ENCODE peak calls at places on chromosomes 11 and 22, in eight cellular contexts. One of them, this sample, is unnamed.
A peak's percentile ranks its signal among the peaks of the same experiment; 100 is the strongest.

GRCh38 chr11:113885897-113886296 is 10.5 kb upstream of the USP28 start:
- DNase-seq in CD8-positive, alpha-beta T cell: no peak
- DNase-seq in GM06990: no peak
- DNase-seq in fibroblast of lung: no peak
- DNase-seq in cardiac muscle cell: no peak
- DNase-seq in transverse colon: no peak
- DNase-seq in BE2C: no peak
- DNase-seq in PC-3: peak; percentile 58
- DNase-seq in this sample: no peak

GRCh38 chr22:28246392-28246791 is 327.3 kb upstream of the PITPNB start:
- DNase-seq in CD8-positive, alpha-beta T cell: no peak
- DNase-seq in GM06990: no peak
- DNase-seq in fibroblast of lung: peak; percentile 97
- DNase-seq in cardiac muscle cell: no peak
- DNase-seq in transverse colon: no peak
- DNase-seq in BE2C: no peak
- DNase-seq in PC-3: no peak
- DNase-seq in this sample: no peak

GRCh38 chr11:36296925-36297604 is 977 bp downstream of the PRR5L start:
- DNase-seq in CD8-positive, alpha-beta T cell: no peak
- DNase-seq in GM06990: no peak
- DNase-seq in fibroblast of lung: peak; percentile 22
- DNase-seq in cardiac muscle cell: no peak
- DNase-seq in transverse colon: peak; percentile 67
- DNase-seq in BE2C: no peak
- DNase-seq in PC-3: no peak
- DNase-seq in this sample: no peak

GRCh38 chr11:72750086-72750485 is 2.1 kb downstream of the ARAP1 start:
- DNase-seq in CD8-positive, alpha-beta T cell: no peak
- DNase-seq in GM06990: no peak
- DNase-seq in fibroblast of lung: no peak
- DNase-seq in cardiac muscle cell: no peak
- DNase-seq in transverse colon: no peak
- DNase-seq in BE2C: no peak
- DNase-seq in PC-3: no peak
- DNase-seq in this sample: no peak

GRCh38 chr11:26084313-26084712 is 247.6 kb upstream of the ANO3 start:
- DNase-seq in CD8-positive, alpha-beta T cell: no peak
- DNase-seq in GM06990: no peak
- DNase-seq in fibroblast of lung: no peak
- DNase-seq in cardiac muscle cell: no peak
- DNase-seq in transverse colon: no peak
- DNase-seq in BE2C: no peak
- DNase-seq in PC-3: no peak
- DNase-seq in this sample: no peak

GRCh38 chr11:19458721-19459120 is 218.0 kb upstream of the E2F8 start:
- DNase-seq in CD8-positive, alpha-beta T cell: no peak
- DNase-seq in GM06990: no peak
- DNase-seq in fibroblast of lung: no peak
- DNase-seq in cardiac muscle cell: no peak
- DNase-seq in transverse colon: no peak
- DNase-seq in BE2C: no peak
- DNase-seq in PC-3: no peak
- DNase-seq in this sample: no peak

GRCh38 chr22:48504519-48505140 is 1323.0 kb downstream of the BRD1 start:
- DNase-seq in CD8-positive, alpha-beta T cell: no peak
- DNase-seq in GM06990: no peak
- DNase-seq in fibroblast of lung: no peak
- DNase-seq in cardiac muscle cell: no peak
- DNase-seq in transverse colon: no peak
- DNase-seq in BE2C: no peak
- DNase-seq in PC-3: no peak
- DNase-seq in this sample: no peak

GRCh38 chr11:112728716-112729115 is 232.5 kb upstream of the NCAM1 start:
- DNase-seq in CD8-positive, alpha-beta T cell: no peak
- DNase-seq in GM06990: no peak
- DNase-seq in fibroblast of lung: no peak
- DNase-seq in cardiac muscle cell: no peak
- DNase-seq in transverse colon: no peak
- DNase-seq in BE2C: no peak
- DNase-seq in PC-3: no peak
- DNase-seq in this sample: no peak

GRCh38 chr11:86292912-86293606 is 9.0 kb upstream of the HIKESHI start:
- DNase-seq in CD8-positive, alpha-beta T cell: no peak
- DNase-seq in GM06990: peak; percentile 54
- DNase-seq in fibroblast of lung: no peak
- DNase-seq in cardiac muscle cell: no peak
- DNase-seq in transverse colon: no peak
- DNase-seq in BE2C: no peak
- DNase-seq in PC-3: no peak
- DNase-seq in this sample: no peak

GRCh38 chr11:131696584-131697120 is 326.2 kb downstream of the NTM start:
- DNase-seq in CD8-positive, alpha-beta T cell: no peak
- DNase-seq in GM06990: no peak
- DNase-seq in fibroblast of lung: peak; percentile 19
- DNase-seq in cardiac muscle cell: no peak
- DNase-seq in transverse colon: no peak
- DNase-seq in BE2C: no peak
- DNase-seq in PC-3: no peak
- DNase-seq in this sample: no peak

GRCh38 chr11:131692961-131693360 is 322.5 kb downstream of the NTM start:
- DNase-seq in CD8-positive, alpha-beta T cell: no peak
- DNase-seq in GM06990: no peak
- DNase-seq in fibroblast of lung: no peak
- DNase-seq in cardiac muscle cell: no peak
- DNase-seq in transverse colon: no peak
- DNase-seq in BE2C: no peak
- DNase-seq in PC-3: no peak
- DNase-seq in this sample: no peak

GRCh38 chr11:131693756-131694155 is 323.3 kb downstream of the NTM start:
- DNase-seq in CD8-positive, alpha-beta T cell: no peak
- DNase-seq in GM06990: no peak
- DNase-seq in fibroblast of lung: no peak
- DNase-seq in cardiac muscle cell: no peak
- DNase-seq in transverse colon: no peak
- DNase-seq in BE2C: no peak
- DNase-seq in PC-3: peak; percentile 4
- DNase-seq in this sample: no peak

GRCh38 chr11:131695889-131696429 is 325.5 kb downstream of the NTM start:
- DNase-seq in CD8-positive, alpha-beta T cell: no peak
- DNase-seq in GM06990: no peak
- DNase-seq in fibroblast of lung: peak; percentile 3
- DNase-seq in cardiac muscle cell: no peak
- DNase-seq in transverse colon: no peak
- DNase-seq in BE2C: no peak
- DNase-seq in PC-3: no peak
- DNase-seq in this sample: no peak

DNA sequence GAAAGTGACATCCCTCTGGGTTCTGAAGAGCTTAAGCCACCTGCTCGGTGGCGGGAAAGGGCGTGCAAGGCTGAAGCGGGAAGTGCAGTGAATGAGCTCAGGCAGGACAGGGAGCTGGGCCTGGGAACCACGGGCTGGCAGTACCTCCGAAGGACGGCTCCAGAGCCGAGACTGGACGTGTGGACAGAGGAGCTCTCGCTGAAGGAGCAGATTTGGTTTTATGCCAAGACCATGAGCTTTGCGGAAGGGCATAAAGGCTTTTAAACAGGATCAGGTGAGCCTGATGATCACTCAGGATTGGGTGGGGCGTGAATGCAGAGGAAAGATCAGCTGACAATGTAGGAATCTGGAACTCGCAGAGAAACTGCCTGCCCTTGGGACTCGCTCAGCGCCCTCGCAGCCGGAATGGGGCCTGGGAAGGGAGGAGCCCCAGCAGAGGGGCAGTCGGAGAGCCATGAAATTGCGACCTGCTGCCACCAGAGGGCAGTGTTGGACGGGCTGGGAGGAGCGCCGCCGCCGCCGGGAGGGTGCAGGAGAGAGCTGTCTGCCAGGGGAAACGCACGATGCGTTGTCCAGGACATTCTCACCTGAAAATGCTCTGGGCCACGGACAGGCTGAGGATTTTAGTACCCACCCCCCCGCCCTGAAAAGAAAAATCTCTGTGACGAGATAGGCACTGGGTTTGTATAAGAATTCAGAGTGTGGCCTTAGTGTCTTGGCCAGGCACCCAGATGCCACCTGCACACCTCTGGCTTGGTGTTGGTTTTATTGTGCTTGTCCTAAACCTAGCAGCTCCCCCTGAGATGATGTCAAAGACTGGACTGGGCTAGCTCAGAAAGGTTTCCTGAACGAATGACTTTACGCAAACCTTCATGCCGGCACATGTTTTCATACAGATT is 324.4 kb downstream of the NTM start:
- DNase-seq in CD8-positive, alpha-beta T cell: no peak
- DNase-seq in GM06990: no peak
- DNase-seq in fibroblast of lung: peak; percentile 64
- DNase-seq in cardiac muscle cell: peak; percentile 88
- DNase-seq in transverse colon: peak; percentile 78
- DNase-seq in BE2C: peak; percentile 73
- DNase-seq in PC-3: peak; percentile 81
- DNase-seq in this sample: peak; percentile 84
- H3K36me3 ChIP-seq in CD8-positive, alpha-beta T cell: no peaks in the 10 kb centered on the region
- H3K36me3 ChIP-seq in GM06990: no peaks in the 10 kb centered on the region
- H3K36me3 ChIP-seq in fibroblast of lung: no peaks in the 10 kb centered on the region
- H3K36me3 ChIP-seq in cardiac muscle cell: no peaks in the 10 kb centered on the region
- H3K36me3 ChIP-seq in transverse colon: no peaks in the 10 kb centered on the region
- H3K36me3 ChIP-seq in BE2C: no peaks in the 10 kb centered on the region
- H3K36me3 ChIP-seq in PC-3: no peaks in the 10 kb centered on the region
- H3K36me3 ChIP-seq in this sample: no peaks in the 10 kb centered on the region

GRCh38 chr22:50341977-50342650 is 1.0 kb upstream of the PPP6R2 start:
- DNase-seq in CD8-positive, alpha-beta T cell: peak; percentile 92
- DNase-seq in GM06990: peak; percentile 70
- DNase-seq in fibroblast of lung: peak; percentile 68
- DNase-seq in cardiac muscle cell: peak; percentile 94
- DNase-seq in transverse colon: peak; percentile 92
- DNase-seq in BE2C: peak; percentile 95
- DNase-seq in PC-3: peak; percentile 89
- DNase-seq in this sample: peak; percentile 93

GRCh38 chr22:50342651-50343540 is at the start of gene PPP6R2:
- DNase-seq in CD8-positive, alpha-beta T cell: peak; percentile 95
- DNase-seq in GM06990: peak; percentile 80
- DNase-seq in fibroblast of lung: peak; percentile 60
- DNase-seq in cardiac muscle cell: peak; percentile 87
- DNase-seq in transverse colon: peak; percentile 88
- DNase-seq in BE2C: peak; percentile 90
- DNase-seq in PC-3: peak; percentile 64
- DNase-seq in this sample: peak; percentile 71

GRCh38 chr22:50340157-50340879 is 2.8 kb upstream of the PPP6R2 start:
- DNase-seq in CD8-positive, alpha-beta T cell: no peak
- DNase-seq in GM06990: peak; percentile 51
- DNase-seq in fibroblast of lung: peak; percentile 35
- DNase-seq in cardiac muscle cell: peak; percentile 48
- DNase-seq in transverse colon: no peak
- DNase-seq in BE2C: peak; percentile 55
- DNase-seq in PC-3: no peak
- DNase-seq in this sample: peak; percentile 36

GRCh38 chr22:50346415-50346945 is 3.4 kb downstream of the PPP6R2 start:
- DNase-seq in CD8-positive, alpha-beta T cell: no peak
- DNase-seq in GM06990: no peak
- DNase-seq in fibroblast of lung: no peak
- DNase-seq in cardiac muscle cell: no peak
- DNase-seq in transverse colon: no peak
- DNase-seq in BE2C: no peak
- DNase-seq in PC-3: no peak
- DNase-seq in this sample: no peak

GRCh38 chr22:50343541-50343935 is 411 bp downstream of the PPP6R2 start:
- DNase-seq in CD8-positive, alpha-beta T cell: no peak
- DNase-seq in GM06990: no peak
- DNase-seq in fibroblast of lung: no peak
- DNase-seq in cardiac muscle cell: no peak
- DNase-seq in transverse colon: no peak
- DNase-seq in BE2C: no peak
- DNase-seq in PC-3: no peak
- DNase-seq in this sample: no peak
- H3K4me3 ChIP-seq in CD8-positive, alpha-beta T cell: peak overlapping the region; percentile 59
- H3K4me3 ChIP-seq in GM06990: peak overlapping the region; percentile 85
- H3K4me3 ChIP-seq in fibroblast of lung: peak overlapping the region; percentile 73
- H3K4me3 ChIP-seq in cardiac muscle cell: peak overlapping the region; percentile 99
- H3K4me3 ChIP-seq in transverse colon: peak overlapping the region; percentile 97
- H3K4me3 ChIP-seq in BE2C: peak overlapping the region; percentile 75
- H3K4me3 ChIP-seq in PC-3: peak overlapping the region; percentile 80
- H3K4me3 ChIP-seq in this sample: peak overlapping the region; percentile 61

GRCh38 chr22:37267128-37267587 is 15.2 kb upstream of the CYTH4 start:
- DNase-seq in CD8-positive, alpha-beta T cell: peak; percentile 86
- DNase-seq in GM06990: peak; percentile 80
- DNase-seq in fibroblast of lung: no peak
- DNase-seq in cardiac muscle cell: peak; percentile 74
- DNase-seq in transverse colon: peak; percentile 55
- DNase-seq in BE2C: peak; percentile 76
- DNase-seq in PC-3: peak; percentile 57
- DNase-seq in this sample: peak; percentile 75
- TF ChIP-seq CTCF in CD8-positive, alpha-beta T cell: peak; percentile 94
- TF ChIP-seq CTCF in GM06990: peak; percentile 96
- TF ChIP-seq CTCF in fibroblast of lung: peak; percentile 64
- TF ChIP-seq CTCF in cardiac muscle cell: peak; percentile 90
- TF ChIP-seq CTCF in transverse colon: peak; percentile 69
- TF ChIP-seq CTCF in BE2C: peak; percentile 79
- TF ChIP-seq CTCF in PC-3: peak; percentile 83
- TF ChIP-seq CTCF in this sample: peak; percentile 83

GRCh38 chr11:65530157-65530496 is 5.2 kb downstream of the SCYL1 start:
- DNase-seq in CD8-positive, alpha-beta T cell: no peak
- DNase-seq in GM06990: no peak
- DNase-seq in fibroblast of lung: no peak
- DNase-seq in cardiac muscle cell: no peak
- DNase-seq in transverse colon: no peak
- DNase-seq in BE2C: no peak
- DNase-seq in PC-3: no peak
- DNase-seq in this sample: no peak

GRCh38 chr11:65535102-65535501 is 10.2 kb downstream of the SCYL1 start:
- DNase-seq in CD8-positive, alpha-beta T cell: no peak
- DNase-seq in GM06990: no peak
- DNase-seq in fibroblast of lung: no peak
- DNase-seq in cardiac muscle cell: no peak
- DNase-seq in transverse colon: no peak
- DNase-seq in BE2C: no peak
- DNase-seq in PC-3: no peak
- DNase-seq in this sample: no peak

GRCh38 chr11:65529475-65530156 is 4.7 kb downstream of the SCYL1 start:
- DNase-seq in CD8-positive, alpha-beta T cell: no peak
- DNase-seq in GM06990: no peak
- DNase-seq in fibroblast of lung: no peak
- DNase-seq in cardiac muscle cell: no peak
- DNase-seq in transverse colon: no peak
- DNase-seq in BE2C: no peak
- DNase-seq in PC-3: no peak
- DNase-seq in this sample: no peak

GRCh38 chr11:65528819-65529350 is 4.0 kb downstream of the SCYL1 start:
- DNase-seq in CD8-positive, alpha-beta T cell: no peak
- DNase-seq in GM06990: no peak
- DNase-seq in fibroblast of lung: no peak
- DNase-seq in cardiac muscle cell: no peak
- DNase-seq in transverse colon: no peak
- DNase-seq in BE2C: no peak
- DNase-seq in PC-3: no peak
- DNase-seq in this sample: no peak

GRCh38 chr11:65532388-65533064 is 7.6 kb downstream of the SCYL1 start:
- DNase-seq in CD8-positive, alpha-beta T cell: no peak
- DNase-seq in GM06990: no peak
- DNase-seq in fibroblast of lung: no peak
- DNase-seq in cardiac muscle cell: no peak
- DNase-seq in transverse colon: no peak
- DNase-seq in BE2C: no peak
- DNase-seq in PC-3: no peak
- DNase-seq in this sample: no peak
- H3K36me3 ChIP-seq in CD8-positive, alpha-beta T cell: peaks cover 25% of the 10 kb centered on the region
- H3K36me3 ChIP-seq in GM06990: peaks cover 47% of the 10 kb centered on the region
- H3K36me3 ChIP-seq in fibroblast of lung: peaks cover 53% of the 10 kb centered on the region
- H3K36me3 ChIP-seq in cardiac muscle cell: peaks cover 34% of the 10 kb centered on the region
- H3K36me3 ChIP-seq in transverse colon: peaks cover 23% of the 10 kb centered on the region
- H3K36me3 ChIP-seq in BE2C: no peaks in the 10 kb centered on the region
- H3K36me3 ChIP-seq in PC-3: peaks cover 38% of the 10 kb centered on the region
- H3K36me3 ChIP-seq in this sample: peaks cover 69% of the 10 kb centered on the region